ENCODE peak calls at places on chromosomes 3 and 15, in five cellular contexts. Z, E, G, W and B are unnamed samples.

GRCh38 chr15:23629234-23629805 is 18.3 kb downstream of the MAGEL2 start:
- DNase-seq in E (no peak), Z (no peak), G (no peak), W (no peak), B (peak)

GRCh38 chr3:139480585-139480984 is 4.3 kb upstream of the RBP2 start:
- DNase-seq in E (no peak), G (no peak), W (no peak), Z (no peak), B (no peak)

GRCh38 chr3:159866201-159866746 is 122.4 kb upstream of the IL12A start:
- DNase-seq in Z (no peak), G (no peak), W (no peak), E (no peak), B (no peak)

GRCh38 chr3:12557472-12558105 is 702 bp downstream of the MKRN2 start:
- DNase-seq in Z (no peak), E (peak), G (no peak), W (no peak), B (peak)

GRCh38 chr15:65476942-65477341 is 40.5 kb downstream of the DPP8 start:
- DNase-seq in G (no peak), Z (peak), W (no peak), E (peak), B (peak)

GRCh38 chr15:31263751-31264533 is 62.7 kb upstream of the KLF13 start:
- DNase-seq in Z (no peak), E (no peak), G (peak), W (peak), B (no peak)

GRCh38 chr15:55126111-55126510 is 70.6 kb downstream of the RSL24D1 start:
- DNase-seq in W (no peak), E (no peak), G (no peak), Z (no peak), B (no peak)

GRCh38 chr3:196235452-196236122 is 19.3 kb downstream of the SLC51A start:
- DNase-seq in E (no peak), W (no peak), G (no peak), Z (no peak), B (peak)

GRCh38 chr3:55327131-55327920 is 159.8 kb downstream of the WNT5A start:
- DNase-seq in G (no peak), E (peak), Z (peak), W (no peak), B (peak)

GRCh38 chr3:125186261-125186770 is 26.2 kb downstream of the SLC12A8 start:
- DNase-seq in W (no peak), G (no peak), E (peak), Z (peak), B (peak)

GRCh38 chr3:124256156-124256555 is 264.2 kb upstream of the ROPN1 start:
- DNase-seq in W (no peak), E (no peak), Z (no peak), G (no peak), B (no peak)

GRCh38 chr3:150242220-150242938 is 165.7 kb upstream of the TSC22D2 start:
- DNase-seq in E (no peak), Z (peak), W (no peak), G (no peak), B (peak)

GRCh38 chr3:149657796-149658443 is at the start of gene WWTR1:
- DNase-seq in G (no peak), E (peak), Z (peak), W (no peak), B (peak)

GRCh38 chr3:8560608-8561007 is 59.0 kb downstream of the LMCD1 start:
- DNase-seq in W (no peak), E (peak), Z (peak), G (no peak), B (peak)

GRCh38 chr15:78109156-78109555 is 16.8 kb downstream of the SH2D7 start:
- DNase-seq in Z (no peak), W (no peak), G (no peak), E (no peak), B (no peak)

GRCh38 chr3:149388001-149388435 is 10.6 kb upstream of the TM4SF1 start:
- DNase-seq in W (no peak), Z (peak), E (peak), G (no peak), B (peak)